ENCODE peak calls at places on chromosomes 5 and 9, in six cellular contexts. Z is Right ventricle myocardium superior, E is cardiac fibroblast, L is GF-D8, I is adrenal gland, H is midbrain. R is an unnamed sample.

GRCh38 chr5:36878421-36879088 is 2.0 kb downstream of the NIPBL start:
- DNase-seq in Z (peak; percentile 43), E (peak; percentile 67), L (no peak), I (no peak), H (peak; percentile 39), R (peak; percentile 55)

GRCh38 chr9:95880011-95880690 is 4.7 kb downstream of the ERCC6L2 start:
- DNase-seq in Z (no peak), E (peak; percentile 57), L (no peak), I (no peak), H (no peak), R (no peak)

GRCh38 chr9:69190866-69191672 is 17.0 kb downstream of the TJP2 start:
- DNase-seq in Z (no peak), E (no peak), L (no peak), I (no peak), H (no peak), R (no peak)

GRCh38 chr5:34756781-34757624 is 82.0 kb upstream of the TTC23L start:
- DNase-seq in Z (no peak), E (no peak), L (no peak), I (peak; percentile 58), H (no peak), R (peak; percentile 21)

GRCh38 chr5:158267228-158267627 is 408.3 kb upstream of the CLINT1 start:
- DNase-seq in Z (no peak), E (no peak), L (no peak), I (no peak), H (no peak), R (no peak)

GRCh38 chr5:139468421-139468931 is 2.3 kb upstream of the SMIM33 start:
- DNase-seq in Z (no peak), E (no peak), L (peak; percentile 87), I (no peak), H (no peak), R (no peak)

GRCh38 chr9:127049044-127049443 is 73.4 kb downstream of the ANGPTL2 start:
- DNase-seq in Z (no peak), E (peak; percentile 97), L (no peak), I (peak; percentile 78), H (peak; percentile 33), R (no peak)

GRCh38 chr5:132229236-132229635 is 1.6 kb upstream of the P4HA2 start:
- DNase-seq in Z (no peak), E (no peak), L (no peak), I (peak; percentile 9), H (no peak), R (no peak)

GRCh38 chr5:73596705-73597328 is 29.2 kb upstream of the ARHGEF28 start:
- DNase-seq in Z (no peak), E (peak; percentile 36), L (no peak), I (no peak), H (no peak), R (peak; percentile 19)

GRCh38 chr9:81632599-81632998 is 56.7 kb downstream of the TLE1 start:
- DNase-seq in Z (no peak), E (peak; percentile 86), L (no peak), I (no peak), H (no peak), R (no peak)

GRCh38 chr5:53392073-53392472 is 88.4 kb upstream of the FST start:
- DNase-seq in Z (no peak), E (no peak), L (no peak), I (no peak), H (no peak), R (no peak)

GRCh38 chr5:933251-933861 is 40.7 kb downstream of the TRIP13 start:
- DNase-seq in Z (no peak), E (no peak), L (no peak), I (peak; percentile 7), H (no peak), R (no peak)

GRCh38 chr9:123686131-123686848 is 243.6 kb downstream of the DENND1A start:
- DNase-seq in Z (no peak), E (peak; percentile 60), L (no peak), I (peak; percentile 64), H (no peak), R (no peak)

GRCh38 chr9:70542339-70542931 is 128.0 kb upstream of the KLF9 start:
- DNase-seq in Z (no peak), E (peak; percentile 72), L (no peak), I (no peak), H (no peak), R (no peak)

GRCh38 chr5:97043511-97043910 is 98.9 kb downstream of the LIX1 start:
- DNase-seq in Z (no peak), E (no peak), L (no peak), I (no peak), H (no peak), R (no peak)

GRCh38 chr5:131436081-131436480 is 172.2 kb downstream of the CDC42SE2 start:
- DNase-seq in Z (no peak), E (no peak), L (no peak), I (peak; percentile 38), H (peak; percentile 12), R (no peak)

GRCh38 chr5:146042628-146043279 is 62.6 kb downstream of the PLAC8L1 start:
- DNase-seq in Z (no peak), E (peak; percentile 57), L (no peak), I (no peak), H (no peak), R (no peak)

R was measured in glutamatergic neuron.